ENCODE peak calls at places on chromosome 10, in seven cellular contexts. One of them, this sample, is unnamed.

GRCh38 chr10:86413046-86413728 is 46.6 kb upstream of the GRID1 start:
- DNase-seq in kidney: no peak
- DNase-seq in chondrocyte: no peak
- DNase-seq in colonic mucosa: no peak
- DNase-seq in pancreas: no peak
- DNase-seq in adrenal gland: no peak
- DNase-seq in osteoblast: peak; percentile 49
- DNase-seq in this sample: peak; percentile 66

GRCh38 chr10:131246089-131246488 is 65.4 kb downstream of the TCERG1L start:
- DNase-seq in kidney: no peak
- DNase-seq in chondrocyte: no peak
- DNase-seq in colonic mucosa: no peak
- DNase-seq in pancreas: no peak
- DNase-seq in adrenal gland: no peak
- DNase-seq in osteoblast: peak; percentile 25
- DNase-seq in this sample: no peak

GRCh38 chr10:114110174-114110972 is 63.6 kb downstream of the CCDC186 start:
- DNase-seq in kidney: no peak
- DNase-seq in chondrocyte: no peak
- DNase-seq in colonic mucosa: no peak
- DNase-seq in pancreas: no peak
- DNase-seq in adrenal gland: no peak
- DNase-seq in osteoblast: peak; percentile 50
- DNase-seq in this sample: no peak

GRCh38 chr10:132972149-132972985 is 30.0 kb upstream of the CFAP46 start:
- DNase-seq in kidney: no peak
- DNase-seq in chondrocyte: no peak
- DNase-seq in colonic mucosa: no peak
- DNase-seq in pancreas: no peak
- DNase-seq in adrenal gland: no peak
- DNase-seq in osteoblast: peak; percentile 73
- DNase-seq in this sample: no peak

GRCh38 chr10:61404771-61405170 is 48.4 kb downstream of the TMEM26 start:
- DNase-seq in kidney: no peak
- DNase-seq in chondrocyte: no peak
- DNase-seq in colonic mucosa: no peak
- DNase-seq in pancreas: no peak
- DNase-seq in adrenal gland: no peak
- DNase-seq in osteoblast: no peak
- DNase-seq in this sample: no peak

GRCh38 chr10:31320179-31320597 is 1.2 kb downstream of the ZEB1 start:
- DNase-seq in kidney: peak; percentile 82
- DNase-seq in chondrocyte: no peak
- DNase-seq in colonic mucosa: no peak
- DNase-seq in pancreas: peak; percentile 6
- DNase-seq in adrenal gland: peak; percentile 64
- DNase-seq in osteoblast: peak; percentile 80
- DNase-seq in this sample: peak; percentile 45

GRCh38 chr10:48587819-48588218 is 17.1 kb downstream of the ARHGAP22 start:
- DNase-seq in kidney: no peak
- DNase-seq in chondrocyte: no peak
- DNase-seq in colonic mucosa: no peak
- DNase-seq in pancreas: no peak
- DNase-seq in adrenal gland: no peak
- DNase-seq in osteoblast: no peak
- DNase-seq in this sample: no peak

GRCh38 chr10:58963723-58964124 is 212.7 kb upstream of the PHYHIPL start:
- DNase-seq in kidney: no peak
- DNase-seq in chondrocyte: no peak
- DNase-seq in colonic mucosa: no peak
- DNase-seq in pancreas: peak; percentile 15
- DNase-seq in adrenal gland: no peak
- DNase-seq in osteoblast: no peak
- DNase-seq in this sample: no peak

GRCh38 chr10:66455304-66455703 is 470.5 kb upstream of the LRRTM3 start:
- DNase-seq in kidney: no peak
- DNase-seq in chondrocyte: no peak
- DNase-seq in colonic mucosa: no peak
- DNase-seq in pancreas: no peak
- DNase-seq in adrenal gland: no peak
- DNase-seq in osteoblast: no peak
- DNase-seq in this sample: no peak

GRCh38 chr10:78582540-78582939 is 486.2 kb upstream of the ZMIZ1 start:
- DNase-seq in kidney: no peak
- DNase-seq in chondrocyte: no peak
- DNase-seq in colonic mucosa: no peak
- DNase-seq in pancreas: no peak
- DNase-seq in adrenal gland: no peak
- DNase-seq in osteoblast: no peak
- DNase-seq in this sample: no peak

GRCh38 chr10:96541921-96542320 is 28.2 kb upstream of the TLL2 start:
- DNase-seq in kidney: no peak
- DNase-seq in chondrocyte: no peak
- DNase-seq in colonic mucosa: no peak
- DNase-seq in pancreas: no peak
- DNase-seq in adrenal gland: no peak
- DNase-seq in osteoblast: no peak
- DNase-seq in this sample: no peak

GRCh38 chr10:112952282-112952991 is 2.4 kb downstream of the TCF7L2 start:
- DNase-seq in kidney: peak; percentile 78
- DNase-seq in chondrocyte: no peak
- DNase-seq in colonic mucosa: no peak
- DNase-seq in pancreas: peak; percentile 35
- DNase-seq in adrenal gland: peak; percentile 56
- DNase-seq in osteoblast: peak; percentile 51
- DNase-seq in this sample: no peak

GRCh38 chr10:102413053-102413705 is 5.4 kb downstream of the PSD start:
- DNase-seq in kidney: no peak
- DNase-seq in chondrocyte: no peak
- DNase-seq in colonic mucosa: no peak
- DNase-seq in pancreas: no peak
- DNase-seq in adrenal gland: no peak
- DNase-seq in osteoblast: peak; percentile 93
- DNase-seq in this sample: peak; percentile 71

GRCh38 chr10:44199991-44200655 is 184.8 kb downstream of the CXCL12 start:
- DNase-seq in kidney: no peak
- DNase-seq in chondrocyte: no peak
- DNase-seq in colonic mucosa: no peak
- DNase-seq in pancreas: no peak
- DNase-seq in adrenal gland: no peak
- DNase-seq in osteoblast: no peak
- DNase-seq in this sample: no peak

GRCh38 chr10:132585732-132586722 is 48.4 kb downstream of the INPP5A start:
- DNase-seq in kidney: peak; percentile 86
- DNase-seq in chondrocyte: peak; percentile 89
- DNase-seq in colonic mucosa: peak; percentile 21
- DNase-seq in pancreas: no peak
- DNase-seq in adrenal gland: peak; percentile 78
- DNase-seq in osteoblast: peak; percentile 37
- DNase-seq in this sample: no peak

GRCh38 chr10:126908225-126908624 is 3.0 kb downstream of the DOCK1 start:
- DNase-seq in kidney: no peak
- DNase-seq in chondrocyte: no peak
- DNase-seq in colonic mucosa: no peak
- DNase-seq in pancreas: no peak
- DNase-seq in adrenal gland: no peak
- DNase-seq in osteoblast: peak; percentile 90
- DNase-seq in this sample: no peak

GRCh38 chr10:70232859-70233108 is 445 bp downstream of the PPA1 start:
- DNase-seq in kidney: no peak
- DNase-seq in chondrocyte: no peak
- DNase-seq in colonic mucosa: no peak
- DNase-seq in pancreas: no peak
- DNase-seq in adrenal gland: no peak
- DNase-seq in osteoblast: no peak
- DNase-seq in this sample: no peak

GRCh38 chr10:70232155-70232858 is 922 bp downstream of the PPA1 start:
- DNase-seq in kidney: peak; percentile 82
- DNase-seq in chondrocyte: no peak
- DNase-seq in colonic mucosa: peak; percentile 83
- DNase-seq in pancreas: peak; percentile 76
- DNase-seq in adrenal gland: peak; percentile 80
- DNase-seq in osteoblast: peak; percentile 85
- DNase-seq in this sample: peak; percentile 34

GRCh38 chr10:70233939-70234300 is 691 bp upstream of the PPA1 start:
- DNase-seq in kidney: no peak
- DNase-seq in chondrocyte: no peak
- DNase-seq in colonic mucosa: no peak
- DNase-seq in pancreas: no peak
- DNase-seq in adrenal gland: no peak
- DNase-seq in osteoblast: no peak
- DNase-seq in this sample: no peak

GRCh38 chr10:70234668-70235447 is 1.6 kb upstream of the PPA1 start:
- DNase-seq in kidney: no peak
- DNase-seq in chondrocyte: no peak
- DNase-seq in colonic mucosa: no peak
- DNase-seq in pancreas: no peak
- DNase-seq in adrenal gland: peak; percentile 73
- DNase-seq in osteoblast: peak; percentile 88
- DNase-seq in this sample: no peak

DNA sequence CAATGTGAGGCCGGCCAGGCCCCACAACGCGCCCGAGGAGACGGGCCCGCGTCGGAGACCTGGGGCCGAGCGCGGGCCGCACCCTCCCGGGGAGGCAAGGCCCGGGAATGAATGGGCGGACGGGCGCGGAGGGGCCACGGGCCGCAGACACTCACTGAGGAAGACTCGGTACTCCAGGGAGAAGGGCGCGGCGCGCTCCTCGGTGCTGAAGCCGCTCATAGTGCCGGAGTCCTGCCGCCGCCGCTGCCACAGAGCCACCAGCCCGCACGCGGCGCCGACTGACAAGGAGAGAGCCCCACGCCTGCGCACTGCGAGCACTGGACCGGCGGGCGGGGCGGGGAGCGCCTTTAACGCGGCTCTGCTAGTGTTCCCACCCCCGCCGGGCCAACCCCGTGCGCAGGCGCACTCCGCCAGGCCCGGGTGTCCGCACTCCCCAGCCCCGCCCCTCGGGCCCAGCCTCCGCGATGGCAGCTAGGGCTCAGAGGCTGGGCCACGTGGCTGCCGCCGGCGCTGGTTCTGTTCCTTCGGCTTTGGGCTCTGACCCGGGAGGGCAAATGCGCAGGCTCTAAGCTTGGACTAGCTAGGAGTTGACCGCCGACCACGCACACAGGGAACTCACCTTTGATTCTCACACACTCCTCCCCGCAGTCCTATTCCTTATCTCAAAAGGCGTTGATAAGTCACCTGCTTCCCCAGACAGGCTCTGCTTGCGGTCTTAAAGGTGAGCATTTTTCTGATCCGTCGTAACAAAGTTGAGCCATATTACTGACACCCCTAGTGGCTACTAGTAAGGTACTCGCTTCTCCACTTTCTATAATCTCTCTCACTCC is at the start of gene PPA1:
- DNase-seq in kidney: peak; percentile 99
- DNase-seq in chondrocyte: peak; percentile 99
- DNase-seq in colonic mucosa: peak; percentile 99
- DNase-seq in pancreas: peak; percentile 98
- DNase-seq in adrenal gland: peak; percentile 99
- DNase-seq in osteoblast: peak; percentile 100
- DNase-seq in this sample: peak; percentile 100
- TF ChIP-seq CTCF in kidney: peak; percentile 18
- TF ChIP-seq CTCF in chondrocyte: peak; percentile 70
- TF ChIP-seq CTCF in colonic mucosa: no peak
- TF ChIP-seq CTCF in pancreas: peak; percentile 25
- TF ChIP-seq CTCF in adrenal gland: no peak
- TF ChIP-seq CTCF in osteoblast: peak; percentile 30
- TF ChIP-seq CTCF in this sample: no peak

GRCh38 chr10:117429644-117430043 is 54.4 kb upstream of the PDZD8 start:
- DNase-seq in kidney: no peak
- DNase-seq in chondrocyte: no peak
- DNase-seq in colonic mucosa: no peak
- DNase-seq in pancreas: no peak
- DNase-seq in adrenal gland: no peak
- DNase-seq in osteoblast: peak; percentile 47
- DNase-seq in this sample: no peak

GRCh38 chr10:117425908-117426566 is 50.8 kb upstream of the PDZD8 start:
- DNase-seq in kidney: no peak
- DNase-seq in chondrocyte: no peak
- DNase-seq in colonic mucosa: no peak
- DNase-seq in pancreas: no peak
- DNase-seq in adrenal gland: no peak
- DNase-seq in osteoblast: peak; percentile 32
- DNase-seq in this sample: peak; percentile 41

GRCh38 chr10:117432866-117433265 is 57.6 kb upstream of the PDZD8 start:
- DNase-seq in kidney: no peak
- DNase-seq in chondrocyte: no peak
- DNase-seq in colonic mucosa: no peak
- DNase-seq in pancreas: no peak
- DNase-seq in adrenal gland: no peak
- DNase-seq in osteoblast: no peak
- DNase-seq in this sample: no peak

DNA sequence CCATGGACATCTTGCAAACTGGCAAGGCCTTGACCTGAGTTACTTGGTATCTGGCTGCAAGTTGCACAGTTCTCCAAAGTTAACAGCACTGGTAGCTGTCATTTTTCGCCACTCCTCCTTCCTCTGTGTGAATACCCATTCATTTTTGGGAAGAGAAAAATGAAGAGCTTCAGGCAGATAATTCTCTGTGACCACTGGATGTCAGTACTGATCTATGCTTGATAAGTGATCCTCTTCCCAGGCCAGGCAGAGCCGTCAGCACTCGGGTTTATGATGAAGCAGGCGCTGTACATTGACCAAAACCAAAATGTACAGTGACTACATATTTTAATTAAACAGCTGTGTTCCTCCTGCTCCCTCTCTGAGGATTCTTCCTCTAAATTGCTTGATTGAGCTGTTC is 55.9 kb upstream of the PDZD8 start:
- DNase-seq in kidney: no peak
- DNase-seq in chondrocyte: no peak
- DNase-seq in colonic mucosa: no peak
- DNase-seq in pancreas: no peak
- DNase-seq in adrenal gland: no peak
- DNase-seq in osteoblast: peak; percentile 82
- DNase-seq in this sample: no peak
- TF ChIP-seq CTCF in kidney: no peak
- TF ChIP-seq CTCF in chondrocyte: peak; percentile 58
- TF ChIP-seq CTCF in colonic mucosa: no peak
- TF ChIP-seq CTCF in pancreas: no peak
- TF ChIP-seq CTCF in adrenal gland: no peak
- TF ChIP-seq CTCF in osteoblast: peak; percentile 65
- TF ChIP-seq CTCF in this sample: no peak

GRCh38 chr10:89391882-89392756 is at the start of gene IFIT1:
- DNase-seq in kidney: no peak
- DNase-seq in chondrocyte: no peak
- DNase-seq in colonic mucosa: peak; percentile 73
- DNase-seq in pancreas: peak; percentile 60
- DNase-seq in adrenal gland: peak; percentile 90
- DNase-seq in osteoblast: peak; percentile 61
- DNase-seq in this sample: peak; percentile 59
- TF ChIP-seq CTCF in kidney: no peak
- TF ChIP-seq CTCF in chondrocyte: peak; percentile 37
- TF ChIP-seq CTCF in colonic mucosa: no peak
- TF ChIP-seq CTCF in pancreas: no peak
- TF ChIP-seq CTCF in adrenal gland: no peak
- TF ChIP-seq CTCF in osteoblast: no peak
- TF ChIP-seq CTCF in this sample: no peak

DNA sequence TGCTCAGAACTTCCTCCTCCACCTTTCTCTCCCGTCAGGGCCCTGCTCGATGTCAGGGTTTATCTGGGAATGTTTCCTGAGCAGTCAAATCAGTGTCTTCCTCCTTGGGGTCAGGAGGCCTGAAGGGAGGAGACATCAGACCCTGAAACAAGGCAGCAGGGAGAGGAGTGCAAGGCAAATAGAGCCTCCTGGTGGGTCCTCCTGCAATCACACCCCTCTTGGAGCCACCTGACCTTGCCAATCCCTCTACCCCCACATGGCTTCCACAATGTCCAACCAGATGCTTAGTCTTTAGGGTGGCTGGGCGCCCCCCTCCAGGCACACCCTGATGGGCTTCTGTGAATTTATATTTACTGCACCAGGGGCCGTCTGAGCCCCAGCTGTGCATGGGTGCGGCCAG is 12.2 kb downstream of the GPR26 start:
- DNase-seq in kidney: no peak
- DNase-seq in chondrocyte: peak; percentile 27
- DNase-seq in colonic mucosa: no peak
- DNase-seq in pancreas: no peak
- DNase-seq in adrenal gland: no peak
- DNase-seq in osteoblast: no peak
- DNase-seq in this sample: no peak
- TF ChIP-seq CTCF in kidney: no peak
- TF ChIP-seq CTCF in chondrocyte: no peak
- TF ChIP-seq CTCF in colonic mucosa: no peak
- TF ChIP-seq CTCF in pancreas: no peak
- TF ChIP-seq CTCF in adrenal gland: no peak
- TF ChIP-seq CTCF in osteoblast: no peak
- TF ChIP-seq CTCF in this sample: no peak